ENCODE peak calls at places on chromosomes 13 and 19, in five cellular contexts. G is CD8-positive, alpha-beta memory T cell; W is ascending aorta; O is ovary; C is neuronal stem cell. F is an unnamed sample.

GRCh38 chr19:10818306-10819123 is 17.5 kb downstream of the TMED1 start:
- DNase-seq in C (no peak), G (no peak), W (no peak), O (no peak), F (no peak)

GRCh38 chr19:29526730-29527499 is 1.1 kb downstream of the VSTM2B start:
- DNase-seq in C (peak; percentile 53), O (no peak), W (no peak), G (no peak), F (peak; percentile 85)

GRCh38 chr19:1873524-1874473 is 10.4 kb upstream of the KLF16 start:
- DNase-seq in O (peak; percentile 88), C (no peak), W (no peak), G (no peak), F (no peak)

GRCh38 chr13:78067290-78067689 is 148.7 kb upstream of the EDNRB start:
- DNase-seq in W (no peak), C (no peak), O (no peak), G (no peak), F (no peak)

GRCh38 chr13:28000567-28000966 is 12.1 kb upstream of the URAD start:
- DNase-seq in W (no peak), C (no peak), G (no peak), O (no peak), F (peak; percentile 62)

GRCh38 chr19:48490980-48491792 is 20.4 kb downstream of the LMTK3 start:
- DNase-seq in O (peak; percentile 65), W (no peak), C (no peak), G (peak; percentile 61), F (peak; percentile 99)

GRCh38 chr13:97295279-97296182 is 73.4 kb downstream of the MBNL2 start:
- DNase-seq in G (no peak), O (no peak), C (no peak), W (no peak), F (no peak)

GRCh38 chr19:10270616-10271394 is at the start of gene ICAM1:
- DNase-seq in C (no peak), W (peak; percentile 87), O (peak; percentile 84), G (peak; percentile 73), F (peak; percentile 93)

GRCh38 chr19:40774916-40775631 is at the start of gene MIA:
- DNase-seq in C (no peak), O (no peak), G (no peak), W (no peak), F (no peak)

GRCh38 chr19:33465371-33465770 is 56.2 kb downstream of the PEPD start:
- DNase-seq in C (no peak), O (peak; percentile 13), G (no peak), W (peak; percentile 34), F (no peak)

GRCh38 chr19:48722196-48722708 is 2.7 kb upstream of the MAMSTR start:
- DNase-seq in O (peak; percentile 33), W (no peak), C (no peak), G (no peak), F (no peak)

GRCh38 chr13:98976338-98976737 is 1.5 kb downstream of the DOCK9 start:
- DNase-seq in C (no peak), O (no peak), G (no peak), W (no peak), F (no peak)

GRCh38 chr19:17473041-17473440 is 2.7 kb downstream of the SLC27A1 start:
- DNase-seq in W (no peak), O (no peak), G (no peak), C (no peak), F (no peak)

GRCh38 chr19:16285769-16286564 is 38.7 kb upstream of the KLF2 start:
- DNase-seq in W (peak; percentile 86), O (peak; percentile 64), C (peak; percentile 8), G (no peak), F (peak; percentile 68)

GRCh38 chr19:29567366-29567915 is 38.6 kb upstream of the POP4 start:
- DNase-seq in W (no peak), C (no peak), G (no peak), O (no peak), F (no peak)

GRCh38 chr13:83824561-83824960 is 57.7 kb downstream of the SLITRK1 start:
- DNase-seq in C (no peak), O (no peak), W (no peak), G (no peak), F (no peak)

GRCh38 chr19:8973501-8974091 is 36.6 kb downstream of the MUC16 start:
- DNase-seq in C (no peak), O (no peak), W (no peak), G (no peak), F (no peak)

GRCh38 chr19:30254214-30254613 is 118.0 kb upstream of the ZNF536 start:
- DNase-seq in G (no peak), C (no peak), W (no peak), O (no peak), F (no peak)

GRCh38 chr19:11361037-11361770 is 6.0 kb downstream of the PLPPR2 start:
- DNase-seq in W (no peak), C (peak; percentile 86), O (no peak), G (no peak), F (peak; percentile 98)

GRCh38 chr19:34313188-34313587 is 51.8 kb upstream of the GPI start:
- DNase-seq in O (no peak), G (no peak), W (no peak), C (no peak), F (no peak)

GRCh38 chr13:91540157-91540736 is 141.8 kb downstream of the GPC5 start:
- DNase-seq in W (no peak), O (no peak), C (no peak), G (no peak), F (no peak)

GRCh38 chr19:21586341-21587116 is 81.1 kb downstream of the ZNF429 start:
- DNase-seq in O (peak; percentile 57), G (no peak), W (no peak), C (no peak), F (peak; percentile 73)

GRCh38 chr13:85497652-85498051 is 301.6 kb downstream of the SLITRK6 start:
- DNase-seq in O (no peak), G (no peak), C (no peak), W (no peak), F (no peak)

GRCh38 chr13:45737571-45738002 is 35.5 kb downstream of the CBY2 start:
- DNase-seq in O (no peak), G (no peak), C (no peak), W (no peak), F (peak; percentile 65)

GRCh38 chr19:47547175-47547574 is 25.8 kb downstream of the ZNF541 start:
- DNase-seq in G (no peak), C (no peak), O (no peak), W (no peak), F (no peak)

GRCh38 chr13:32362574-32362973 is 47.3 kb downstream of the BRCA2 start:
- DNase-seq in W (no peak), C (no peak), G (no peak), O (no peak), F (no peak)

GRCh38 chr19:45173816-45174215 is 4.2 kb downstream of the TRAPPC6A start:
- DNase-seq in W (no peak), O (no peak), G (no peak), C (no peak), F (no peak)

GRCh38 chr13:52010890-52011689 is at the start of gene ATP7B:
- DNase-seq in O (no peak), G (peak; percentile 10), C (peak; percentile 45), W (peak; percentile 66), F (peak; percentile 86)

GRCh38 chr19:15587663-15588062 is 27.4 kb upstream of the CYP4F8 start:
- DNase-seq in C (no peak), O (no peak), G (no peak), W (no peak), F (no peak)

GRCh38 chr19:47267350-47267759 is 7.3 kb upstream of the INAFM1 start:
- DNase-seq in O (no peak), C (no peak), G (no peak), W (no peak), F (peak; percentile 22)

GRCh38 chr19:15820646-15821045 is 5.2 kb upstream of the OR10H1 start:
- DNase-seq in C (no peak), O (no peak), G (peak; percentile 14), W (no peak), F (no peak)

GRCh38 chr13:73850104-73850898 is 283.9 kb downstream of the KLF12 start:
- DNase-seq in W (no peak), O (no peak), C (no peak), G (no peak), F (no peak)

GRCh38 chr13:49649963-49650312 is 21.6 kb downstream of the ARL11 start:
- DNase-seq in G (no peak), C (no peak), O (no peak), W (no peak), F (no peak)

GRCh38 chr13:95644611-95645052 is at the start of gene DZIP1:
- DNase-seq in O (peak; percentile 91), C (peak; percentile 78), W (peak; percentile 85), G (no peak), F (peak; percentile 94)
- H3K4me3 ChIP-seq in O (peak within 1 kb of the TSS; percentile 82), C (peak within 1 kb of the TSS; percentile 91), W (peak within 1 kb of the TSS; percentile 66), G (no peak within 1 kb of the TSS), F (peak within 1 kb of the TSS; percentile 77)

DNA sequence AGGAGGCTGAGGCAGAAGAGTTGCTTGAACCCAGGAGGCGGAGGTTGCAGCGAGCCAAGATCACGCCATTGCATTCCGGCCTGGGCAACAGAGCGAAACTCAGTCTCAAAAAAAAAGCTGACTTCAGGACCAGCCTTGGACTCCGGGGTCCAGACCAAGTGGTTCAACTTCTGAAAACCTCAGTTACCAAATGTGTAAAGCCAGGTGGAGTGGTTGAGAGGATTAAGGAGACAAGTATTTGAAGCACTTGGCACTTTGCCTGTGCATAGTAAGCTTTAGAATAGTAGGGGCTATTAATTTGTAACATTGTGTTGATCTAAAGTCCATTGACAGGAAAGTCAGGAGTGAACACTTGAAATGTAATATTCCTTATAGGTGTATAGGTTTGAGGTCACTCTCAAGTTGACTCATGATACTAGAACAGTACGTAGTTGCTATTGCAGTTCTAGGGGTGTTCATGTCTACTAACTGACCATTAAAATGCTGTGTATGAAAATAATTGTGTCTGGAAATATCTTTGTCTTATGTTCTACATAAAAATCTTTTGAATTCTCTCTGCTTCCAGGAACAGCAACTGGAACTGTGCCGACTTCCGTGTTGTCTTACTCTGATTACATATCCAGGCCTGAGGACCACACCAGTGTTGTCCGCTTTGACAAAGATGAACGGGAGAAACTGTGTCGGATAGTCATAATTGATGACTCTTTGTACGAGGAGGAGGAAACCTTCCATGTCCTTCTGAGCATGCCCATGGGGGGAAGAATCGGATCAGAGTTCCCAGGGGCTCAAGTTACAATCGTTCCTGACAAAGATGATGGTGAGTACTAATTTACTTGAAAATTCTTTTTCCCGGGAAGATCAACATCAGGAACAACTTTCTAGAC is 97.4 kb downstream of the FREM2 start:
- DNase-seq in C (no peak), W (no peak), O (no peak), G (no peak), F (no peak)
- H3K27me3 ChIP-seq in C (no peaks in the 10 kb centered on the region), W (no peaks in the 10 kb centered on the region), O (no peaks in the 10 kb centered on the region), G (no peaks in the 10 kb centered on the region), F (no peaks in the 10 kb centered on the region)

DNA sequence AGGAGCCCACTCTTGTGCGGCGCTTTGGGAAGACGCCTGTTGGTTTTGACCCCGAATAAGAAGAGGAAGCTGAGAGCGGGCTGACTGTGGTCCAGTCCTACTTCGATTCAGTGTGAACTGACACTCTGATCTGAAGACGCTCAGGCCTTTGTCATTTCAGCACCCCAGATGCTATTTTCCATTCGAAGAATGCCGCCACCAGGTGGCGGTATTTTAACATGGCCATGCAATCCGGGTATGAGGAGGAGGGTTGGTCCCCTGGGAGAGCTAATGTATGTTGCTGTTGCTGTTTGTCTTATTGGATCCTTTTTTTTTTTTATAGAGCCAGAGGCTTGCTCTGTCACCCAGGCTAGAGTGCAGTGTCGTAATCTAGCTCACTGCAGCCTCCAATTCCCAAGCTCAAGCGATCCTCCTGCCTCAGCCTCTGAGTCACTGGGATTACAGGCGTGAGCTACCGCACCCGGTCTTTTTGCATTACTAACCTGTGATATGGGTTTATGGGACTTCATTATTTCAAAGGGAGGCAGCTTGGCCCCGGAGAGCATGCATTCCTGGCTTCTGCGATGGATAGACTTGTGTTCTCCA is 803 bp upstream of the TIMM44 start:
- DNase-seq in W (peak; percentile 93), O (peak; percentile 88), C (peak; percentile 89), G (peak; percentile 79), F (peak; percentile 89)
- H3K4me3 ChIP-seq in W (peak overlapping the region; percentile 56), O (peak overlapping the region; percentile 51), C (peak overlapping the region; percentile 84), G (peak overlapping the region; percentile 100), F (peak overlapping the region; percentile 69)

GRCh38 chr19:42325308-42325895 is at the start of gene MEGF8:
- DNase-seq in C (peak; percentile 98), W (peak; percentile 99), O (peak; percentile 98), G (peak; percentile 98), F (peak; percentile 99)
- H3K27me3 ChIP-seq in C (peaks cover 33% of the 10 kb centered on the region), W (peaks cover 11% of the 10 kb centered on the region), O (no peaks in the 10 kb centered on the region), G (peaks cover 3% of the 10 kb centered on the region), F (peaks cover 28% of the 10 kb centered on the region)